ENCODE peak calls at places on chromosomes 1 and 21, in five cellular contexts. C is AG10803; R is CD8-positive, alpha-beta T cell; B is SK-N-SH; N is pancreas. G is an unnamed sample.

GRCh38 chr1:76659171-76659940 is 207.9 kb upstream of the ST6GALNAC5 start:
- DNase-seq in R (no peak), B (no peak), C (no peak), N (no peak), G (no peak)

GRCh38 chr1:159009704-159010361 is at the start of gene IFI16:
- DNase-seq in C (peak; percentile 93), N (no peak), R (peak; percentile 56), B (no peak), G (peak; percentile 56)

GRCh38 chr1:6998267-6998666 is 213.0 kb downstream of the CAMTA1 start:
- DNase-seq in N (no peak), B (peak; percentile 39), C (no peak), R (no peak), G (no peak)

GRCh38 chr1:82565546-82565945 is 764.8 kb downstream of the ADGRL2 start:
- DNase-seq in N (no peak), B (no peak), R (no peak), C (peak; percentile 71), G (no peak)

GRCh38 chr1:62286778-62287224 is 32.4 kb downstream of the KANK4 start:
- DNase-seq in R (no peak), B (no peak), N (no peak), C (no peak), G (no peak)

GRCh38 chr21:34734696-34735095 is 65.9 kb downstream of the CLIC6 start:
- DNase-seq in N (no peak), B (no peak), R (no peak), C (no peak), G (no peak)

GRCh38 chr1:156582388-156583022 is 3.0 kb downstream of the TTC24 start:
- DNase-seq in N (peak; percentile 47), R (peak; percentile 29), B (no peak), C (no peak), G (no peak)

GRCh38 chr1:98277111-98277510 is 356.3 kb upstream of the DPYD start:
- DNase-seq in C (peak; percentile 44), R (no peak), B (no peak), N (no peak), G (no peak)

GRCh38 chr1:208501542-208501941 is 257.4 kb upstream of the PLXNA2 start:
- DNase-seq in B (no peak), R (no peak), C (no peak), N (no peak), G (no peak)

GRCh38 chr1:199174336-199174735 is 535.5 kb downstream of the PTPRC start:
- DNase-seq in R (no peak), B (no peak), N (no peak), C (no peak), G (no peak)

GRCh38 chr1:51734899-51735745 is 118.2 kb downstream of the OSBPL9 start:
- DNase-seq in R (no peak), N (no peak), C (peak; percentile 23), B (no peak), G (no peak)

GRCh38 chr1:201137579-201138310 is 10.8 kb upstream of the ASCL5 start:
- DNase-seq in R (no peak), B (no peak), C (peak; percentile 89), N (peak; percentile 82), G (peak; percentile 42)

GRCh38 chr1:111556318-111557037 is 53.0 kb upstream of the ADORA3 start:
- DNase-seq in C (no peak), R (no peak), N (no peak), B (no peak), G (no peak)

GRCh38 chr1:242523968-242524570 is 428 bp downstream of the PLD5 start:
- DNase-seq in B (peak; percentile 94), N (peak; percentile 72), R (no peak), C (peak; percentile 7), G (peak; percentile 26)

GRCh38 chr1:50333595-50333974 is 89.7 kb downstream of the DMRTA2 start:
- DNase-seq in B (peak; percentile 40), C (peak; percentile 15), R (peak; percentile 26), N (peak; percentile 89), G (peak; percentile 69)

GRCh38 chr1:36968730-36969129 is 65.6 kb downstream of the GRIK3 start:
- DNase-seq in C (no peak), B (no peak), R (no peak), N (no peak), G (no peak)

GRCh38 chr1:209900734-209901133 is 37.3 kb upstream of the SYT14 start:
- DNase-seq in C (peak; percentile 71), B (peak; percentile 10), N (no peak), R (no peak), G (no peak)

GRCh38 chr1:205670143-205670431 is 10.2 kb downstream of the SLC45A3 start:
- DNase-seq in R (no peak), B (peak; percentile 15), N (no peak), C (no peak), G (no peak)

GRCh38 chr1:205668951-205669340 is 11.4 kb downstream of the SLC45A3 start:
- DNase-seq in B (peak; percentile 16), N (no peak), C (no peak), R (no peak), G (no peak)

GRCh38 chr1:205670611-205671430 is 9.5 kb downstream of the SLC45A3 start:
- DNase-seq in C (no peak), N (no peak), B (peak; percentile 20), R (no peak), G (no peak)

GRCh38 chr1:205667909-205668643 is 12.2 kb downstream of the SLC45A3 start:
- DNase-seq in R (no peak), B (no peak), C (no peak), N (no peak), G (no peak)

GRCh38 chr1:205669341-205670142 is 10.8 kb downstream of the SLC45A3 start:
- DNase-seq in B (peak; percentile 22), C (no peak), R (no peak), N (no peak), G (no peak)
- H3K4me3 ChIP-seq in B (no peak overlapping the region), C (no peak overlapping the region), R (no peak overlapping the region), N (no peak overlapping the region), G (no peak overlapping the region)

DNA sequence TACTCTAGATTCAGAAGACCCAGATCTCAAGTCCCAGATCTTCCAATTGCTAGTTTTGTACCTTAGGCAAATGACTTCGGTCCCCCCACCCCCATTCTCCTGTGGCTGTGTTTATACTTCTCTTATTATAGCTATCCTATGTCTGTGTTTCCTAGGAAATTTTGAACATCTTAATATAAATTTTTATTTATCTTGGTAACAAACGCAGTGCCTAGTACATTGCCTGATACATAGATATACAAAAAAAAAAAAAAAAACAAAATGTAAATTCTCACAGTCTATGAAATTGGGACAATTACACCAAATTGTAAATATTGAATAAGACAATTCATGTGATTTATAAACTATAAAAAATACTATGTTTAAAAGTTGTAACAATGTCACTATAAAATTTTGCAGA is 84.1 kb upstream of the SLC44A3 start:
- DNase-seq in C (no peak), N (no peak), B (no peak), R (no peak), G (no peak)
- H3K4me3 ChIP-seq in C (no peak overlapping the region), N (no peak overlapping the region), B (no peak overlapping the region), R (no peak overlapping the region), G (no peak overlapping the region)

DNA sequence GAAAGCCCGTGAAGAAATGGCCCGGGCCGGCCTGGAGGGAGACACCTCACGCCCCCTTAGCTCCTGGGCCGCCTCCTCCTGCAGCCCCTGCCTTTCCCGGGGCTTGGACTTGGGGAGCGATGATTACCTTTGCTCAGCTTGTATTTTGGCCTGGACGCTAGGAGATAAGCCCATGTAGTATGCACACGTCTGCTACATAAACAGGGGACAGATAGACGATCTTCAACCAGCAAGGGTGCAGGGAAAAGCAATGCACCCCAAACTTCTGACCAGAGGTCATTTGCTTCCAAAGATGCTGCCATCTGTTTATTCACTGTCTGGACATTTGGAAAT is 936 bp downstream of the TP73 start:
- DNase-seq in B (no peak), R (no peak), N (no peak), C (no peak), G (no peak)
- H3K4me3 ChIP-seq in B (no peak overlapping the region), R (no peak overlapping the region), N (no peak overlapping the region), C (no peak overlapping the region), G (no peak overlapping the region)

GRCh38 chr1:212752934-212753497 is 38.6 kb downstream of the NSL1 start:
- DNase-seq in B (no peak), N (no peak), C (peak; percentile 12), R (no peak), G (no peak)

GRCh38 chr1:212753766-212754165 is 37.8 kb downstream of the NSL1 start:
- DNase-seq in C (no peak), B (no peak), R (no peak), N (no peak), G (no peak)

GRCh38 chr1:212754193-212754592 is 37.4 kb downstream of the NSL1 start:
- DNase-seq in B (no peak), N (no peak), C (no peak), R (peak; percentile 22), G (no peak)

GRCh38 chr1:212754715-212755114 is 36.9 kb downstream of the NSL1 start:
- DNase-seq in B (peak; percentile 69), R (no peak), N (no peak), C (no peak), G (no peak)

GRCh38 chr1:212752256-212752933 is 39.2 kb downstream of the NSL1 start:
- DNase-seq in C (peak; percentile 56), N (no peak), R (no peak), B (no peak), G (no peak)
- H3K4me3 ChIP-seq in C (peak overlapping the region; percentile 57), N (no peak overlapping the region), R (no peak overlapping the region), B (no peak overlapping the region), G (no peak overlapping the region)

DNA sequence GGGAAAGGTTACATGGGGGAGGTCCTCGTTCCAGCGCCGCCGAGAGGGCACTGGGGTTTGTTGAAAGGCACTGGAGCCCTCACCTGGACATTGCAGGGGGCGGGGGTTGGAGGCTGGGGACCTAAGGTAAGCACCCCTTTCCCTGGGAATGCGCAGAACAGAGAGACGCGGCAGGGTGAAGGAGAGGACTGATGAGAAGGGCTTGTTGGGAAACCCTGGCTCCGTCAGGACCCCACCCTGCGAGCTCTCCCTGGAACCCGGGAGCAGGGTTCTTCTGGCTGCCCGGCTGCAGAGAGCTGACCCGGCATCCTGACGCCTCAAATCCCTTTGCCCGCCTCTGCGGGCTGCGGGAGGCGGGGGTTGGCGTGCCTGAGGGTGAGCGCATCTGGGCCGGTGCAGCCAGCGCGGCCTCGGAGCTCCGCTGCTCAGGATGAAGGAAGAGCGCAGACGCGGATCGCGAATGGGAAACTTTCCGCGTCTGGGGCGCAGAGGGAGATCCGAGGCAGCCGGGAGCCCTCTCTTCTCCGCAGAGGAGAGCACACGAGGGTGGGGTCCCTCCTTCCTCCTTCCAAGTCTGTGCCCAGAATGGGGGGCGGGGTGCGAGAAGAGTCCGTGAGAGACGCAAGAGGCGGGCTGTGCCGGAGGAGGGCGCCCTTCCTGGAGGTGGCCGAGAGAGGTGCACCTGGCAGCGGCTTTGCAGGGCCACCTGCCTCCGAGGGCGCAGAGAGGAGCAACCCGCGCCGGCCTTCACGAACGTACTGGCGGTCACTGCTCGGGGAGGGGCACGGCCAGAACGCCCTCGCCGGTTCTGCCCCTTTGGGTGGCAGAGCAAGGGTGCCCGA is 2.4 kb downstream of the IGSF21 start:
- DNase-seq in B (peak; percentile 80), R (no peak), N (peak; percentile 70), C (peak; percentile 9), G (peak; percentile 66)
- H3K4me3 ChIP-seq in B (peak overlapping the region; percentile 41), R (no peak overlapping the region), N (no peak overlapping the region), C (no peak overlapping the region), G (peak overlapping the region; percentile 8)

GRCh38 chr1:96538883-96539282 is 182.7 kb upstream of the PTBP2 start:
- DNase-seq in C (peak; percentile 97), B (peak; percentile 55), N (no peak), R (no peak), G (no peak)
- H3K4me3 ChIP-seq in C (no peak overlapping the region), B (no peak overlapping the region), N (no peak overlapping the region), R (no peak overlapping the region), G (no peak overlapping the region)

G was measured in heart left ventricle.